ENCODE peak calls at places on chromosomes 13 and 19, in seven cellular contexts. O, N, Y, G, S, W and X are unnamed samples.

GRCh38 chr19:50639121-50640112 is at the start of gene SYT3:
- DNase-seq in N (no peak), O (peak; percentile 19), Y (no peak), S (peak; percentile 91), W (peak; percentile 59), G (no peak), X (peak; percentile 85)

GRCh38 chr19:1513492-1514294 is 874 bp upstream of the ADAMTSL5 start:
- DNase-seq in S (peak; percentile 63), O (peak; percentile 42), Y (peak; percentile 53), G (no peak), N (no peak), W (peak; percentile 66), X (no peak)

GRCh38 chr13:27270594-27271520 is at the start of gene RASL11A:
- DNase-seq in S (peak; percentile 95), G (peak; percentile 93), O (peak; percentile 94), W (peak; percentile 92), N (peak; percentile 69), Y (peak; percentile 52), X (peak; percentile 84)

GRCh38 chr19:16405797-16406196 is 66.0 kb downstream of the EPS15L1 start:
- DNase-seq in O (no peak), N (no peak), S (no peak), Y (no peak), G (no peak), W (no peak), X (no peak)

GRCh38 chr13:113090806-113091205 is 14.8 kb upstream of the F7 start:
- DNase-seq in N (no peak), Y (no peak), S (no peak), O (no peak), W (no peak), G (no peak), X (no peak)

GRCh38 chr19:14567079-14567478 is 4.8 kb downstream of the NDUFB7 start:
- DNase-seq in O (no peak), G (no peak), N (no peak), S (no peak), W (no peak), Y (no peak), X (no peak)

GRCh38 chr13:34817246-34817645 is 124.8 kb upstream of the NBEA start:
- DNase-seq in Y (no peak), O (no peak), W (no peak), G (no peak), N (no peak), S (no peak), X (no peak)

GRCh38 chr19:6417713-6418561 is 6.7 kb downstream of the KHSRP start:
- DNase-seq in Y (no peak), W (no peak), O (peak; percentile 29), S (peak; percentile 48), G (no peak), N (no peak), X (peak; percentile 58)

GRCh38 chr19:45474191-45474940 is 6.6 kb downstream of the FOSB start:
- DNase-seq in G (no peak), O (no peak), W (no peak), N (no peak), Y (no peak), S (no peak), X (no peak)

DNA sequence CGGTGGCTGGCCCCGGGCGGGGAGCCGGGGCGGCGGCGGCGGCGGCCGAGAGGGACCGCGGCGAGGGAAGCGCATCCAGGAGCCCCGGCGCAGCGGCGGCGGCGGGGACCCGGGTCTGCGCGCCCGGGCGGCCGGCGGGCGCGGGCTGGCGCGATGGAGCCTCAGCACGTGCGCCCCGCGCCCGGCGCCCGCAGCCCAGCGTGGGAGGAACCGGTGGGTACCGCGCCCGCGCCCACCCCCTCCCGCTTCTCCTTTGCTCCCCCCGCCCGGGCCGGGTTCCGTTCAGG is 7.8 kb upstream of the DGKH start:
- DNase-seq in N (no peak), O (no peak), W (no peak), Y (no peak), S (no peak), G (no peak), X (no peak)
- H3K27ac ChIP-seq in N (peak overlapping the region; percentile 95), O (peak overlapping the region; percentile 70), W (peak overlapping the region; percentile 95), Y (no peak overlapping the region), S (no peak overlapping the region), G (peak overlapping the region; percentile 98), X (peak overlapping the region; percentile 92)

DNA sequence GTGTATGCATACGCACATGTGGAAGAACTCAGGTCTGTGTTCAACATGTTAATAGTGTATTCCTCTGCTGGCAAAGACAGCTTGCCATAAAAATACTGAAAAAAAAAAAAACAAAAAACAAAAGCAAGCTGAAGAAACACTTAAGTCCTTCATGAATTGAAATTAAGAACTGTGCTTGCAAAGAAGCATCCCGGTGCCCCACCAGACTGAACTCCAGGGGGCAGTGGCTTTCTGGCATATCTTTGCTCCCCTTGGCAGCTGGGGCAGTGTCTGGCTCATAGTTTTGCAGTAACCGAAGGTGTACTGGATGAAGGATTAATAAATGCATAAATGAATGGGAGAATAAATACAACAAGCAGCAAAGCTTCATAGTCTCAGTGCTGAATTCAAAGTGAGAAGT is 187.6 kb downstream of the LHFPL6 start:
- DNase-seq in Y (no peak), G (peak; percentile 68), S (peak; percentile 63), O (peak; percentile 62), W (peak; percentile 64), N (no peak), X (peak; percentile 47)
- TF ChIP-seq CTCF in Y (no peak), G (peak; percentile 28), S (peak; percentile 78), O (peak; percentile 70), W (peak; percentile 57), N (peak; percentile 36), X (peak; percentile 66)

DNA sequence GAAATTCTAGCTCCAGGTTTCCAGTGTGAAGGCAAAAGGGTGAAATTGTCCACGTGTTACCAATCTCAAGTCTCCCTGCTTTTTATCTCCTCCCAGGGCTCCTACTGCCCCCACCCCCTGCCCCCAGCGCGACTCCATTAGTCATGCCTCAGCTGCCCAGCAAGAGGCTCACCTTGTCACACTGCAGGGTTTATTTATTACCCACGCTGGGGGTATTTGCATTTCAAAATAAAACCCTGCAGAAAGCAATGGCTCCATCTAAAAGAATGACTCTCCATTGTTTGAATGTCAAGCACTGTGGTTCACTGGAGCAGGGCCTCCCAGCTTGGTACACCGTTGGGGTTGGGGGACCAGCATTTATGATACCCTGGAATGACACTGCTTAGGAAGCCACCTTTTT is 10.0 kb upstream of the POP4 start:
- DNase-seq in G (peak; percentile 13), W (no peak), O (no peak), Y (no peak), N (no peak), S (no peak), X (no peak)
- H3K27ac ChIP-seq in G (no peak overlapping the region), W (no peak overlapping the region), O (no peak overlapping the region), Y (no peak overlapping the region), N (no peak overlapping the region), S (no peak overlapping the region), X (no peak overlapping the region)

GRCh38 chr13:75685239-75685697 is 49.1 kb downstream of the LMO7 start:
- DNase-seq in Y (no peak), S (peak; percentile 57), N (no peak), O (peak; percentile 81), W (no peak), G (no peak), X (no peak)
- TF ChIP-seq CTCF in Y (no peak), S (peak; percentile 40), N (no peak), O (peak; percentile 63), W (no peak), G (no peak), X (no peak)

GRCh38 chr19:11160119-11160768 is 4.7 kb upstream of the SPC24 start:
- DNase-seq in G (no peak), W (no peak), N (no peak), O (peak; percentile 83), Y (no peak), S (no peak), X (no peak)

GRCh38 chr19:11164879-11165406 is 9.4 kb upstream of the SPC24 start:
- DNase-seq in Y (no peak), G (peak; percentile 96), W (peak; percentile 56), S (no peak), N (peak; percentile 75), O (peak; percentile 93), X (no peak)

GRCh38 chr19:11165486-11166030 is 10.0 kb upstream of the SPC24 start:
- DNase-seq in S (no peak), W (no peak), G (no peak), O (no peak), N (no peak), Y (no peak), X (no peak)

GRCh38 chr19:11166281-11167142 is 10.9 kb upstream of the SPC24 start:
- DNase-seq in N (no peak), Y (no peak), W (no peak), O (peak; percentile 50), G (peak; percentile 83), S (no peak), X (no peak)

DNA sequence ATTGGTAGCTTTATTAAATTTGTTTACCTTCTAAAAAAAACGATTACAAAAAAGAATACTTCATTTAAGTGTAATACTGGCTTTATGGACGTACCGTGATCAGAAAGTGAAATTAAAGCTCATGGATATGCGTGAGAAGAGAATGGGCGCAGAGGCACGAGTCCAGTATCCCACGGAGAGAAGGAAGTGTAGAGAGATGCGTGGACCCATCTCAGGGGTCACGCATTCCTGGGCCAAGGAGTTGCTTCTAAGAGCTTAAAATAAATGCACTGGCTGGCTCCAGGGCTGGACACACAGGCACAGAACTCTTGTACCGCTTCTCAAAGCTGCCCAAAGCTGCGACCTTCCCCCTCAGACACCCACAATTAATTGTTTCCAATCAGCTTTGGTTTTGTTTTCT is 8.7 kb upstream of the SPC24 start:
- DNase-seq in G (no peak), S (no peak), Y (no peak), O (no peak), W (no peak), N (no peak), X (no peak)
- H3K27ac ChIP-seq in G (peak overlapping the region; percentile 88), S (peak overlapping the region; percentile 73), Y (no peak overlapping the region), O (peak overlapping the region; percentile 90), W (peak overlapping the region; percentile 44), N (peak overlapping the region; percentile 81), X (no peak overlapping the region)

GRCh38 chr19:32677657-32678056 is 2.0 kb downstream of the RGS9BP start:
- DNase-seq in O (no peak), Y (no peak), S (peak; percentile 54), W (no peak), N (no peak), G (no peak), X (no peak)
- TF ChIP-seq CTCF in O (no peak), Y (no peak), S (no peak), W (no peak), N (no peak), G (no peak), X (no peak)